ENCODE peak calls at places on chromosomes 12 and 14, in nine cellular contexts. N, R, Z, I, G, C, H, F and U are unnamed samples.

GRCh38 chr12:19972325-19973288 is 395.7 kb upstream of the PDE3A start:
- DNase-seq in N (no peak), R (no peak), Z (no peak), I (no peak), G (no peak), C (no peak), H (no peak), F (no peak), U (no peak)

GRCh38 chr12:46559311-46559710 is 186.7 kb upstream of the SLC38A2 start:
- DNase-seq in N (no peak), R (no peak), Z (no peak), I (no peak), G (no peak), C (no peak), H (no peak), F (no peak), U (no peak)

GRCh38 chr14:98293527-98293926 is 978.5 kb downstream of the BCL11B start:
- DNase-seq in N (no peak), R (no peak), Z (no peak), I (no peak), G (no peak), C (no peak), H (no peak), F (no peak), U (no peak)

GRCh38 chr12:27436029-27436428 is 10.5 kb upstream of the SMCO2 start:
- DNase-seq in N (no peak), R (no peak), Z (no peak), I (no peak), G (no peak), C (no peak), H (no peak), F (no peak), U (no peak)

GRCh38 chr12:47433876-47434275 is 272.0 kb downstream of the RPAP3 start:
- DNase-seq in N (no peak), R (no peak), Z (no peak), I (no peak), G (no peak), C (no peak), H (no peak), F (no peak), U (no peak)

GRCh38 chr14:53218161-53218560 is 65.0 kb upstream of the DDHD1 start:
- DNase-seq in N (no peak), R (no peak), Z (no peak), I (no peak), G (no peak), C (no peak), H (no peak), F (no peak), U (no peak)

GRCh38 chr12:13455765-13456164 is 259.2 kb downstream of the EMP1 start:
- DNase-seq in N (no peak), R (no peak), Z (no peak), I (no peak), G (no peak), C (no peak), H (no peak), F (no peak), U (no peak)

GRCh38 chr12:23950775-23951391 is 1.4 kb upstream of the SOX5 start:
- DNase-seq in N (no peak), R (no peak), Z (no peak), I (no peak), G (no peak), C (no peak), H (no peak), F (no peak), U (no peak)

GRCh38 chr14:23095196-23096108 is at the start of gene C14orf119:
- DNase-seq in N (peak; percentile 100), R (peak; percentile 100), Z (peak; percentile 100), I (peak; percentile 100), G (peak; percentile 100), C (peak; percentile 100), H (peak; percentile 98), F (peak; percentile 100), U (peak; percentile 100)

GRCh38 chr12:120388711-120389431 is 19.9 kb upstream of the MSI1 start:
- DNase-seq in N (no peak), R (no peak), Z (no peak), I (no peak), G (no peak), C (no peak), H (no peak), F (no peak), U (no peak)

GRCh38 chr14:36430662-36431084 is 89.4 kb downstream of the NKX2-1 start:
- DNase-seq in N (no peak), R (no peak), Z (no peak), I (no peak), G (no peak), C (no peak), H (no peak), F (no peak), U (no peak)

GRCh38 chr12:24649209-24649608 is 299.7 kb downstream of the BCAT1 start:
- DNase-seq in N (no peak), R (no peak), Z (no peak), I (no peak), G (no peak), C (no peak), H (no peak), F (no peak), U (no peak)

GRCh38 chr12:107091381-107091780 is 2.0 kb downstream of the CRY1 start:
- DNase-seq in N (no peak), R (no peak), Z (no peak), I (no peak), G (no peak), C (no peak), H (no peak), F (no peak), U (no peak)

GRCh38 chr12:126926023-126926600 is 1340.9 kb upstream of the TMEM132C start:
- DNase-seq in N (no peak), R (no peak), Z (no peak), I (no peak), G (no peak), C (no peak), H (no peak), F (no peak), U (no peak)

GRCh38 chr12:19223018-19223417 is 93.5 kb downstream of the PLEKHA5 start:
- DNase-seq in N (no peak), R (no peak), Z (no peak), I (no peak), G (no peak), C (no peak), H (peak; percentile 41), F (no peak), U (no peak)

GRCh38 chr12:111405856-111406473 is at the start of gene SH2B3:
- DNase-seq in N (peak; percentile 80), R (no peak), Z (no peak), I (no peak), G (peak; percentile 82), C (no peak), H (peak; percentile 62), F (no peak), U (no peak)

GRCh38 chr12:120825337-120825736 is 78.8 kb downstream of the SPPL3 start:
- DNase-seq in N (no peak), R (no peak), Z (no peak), I (no peak), G (no peak), C (no peak), H (no peak), F (no peak), U (no peak)

DNA sequence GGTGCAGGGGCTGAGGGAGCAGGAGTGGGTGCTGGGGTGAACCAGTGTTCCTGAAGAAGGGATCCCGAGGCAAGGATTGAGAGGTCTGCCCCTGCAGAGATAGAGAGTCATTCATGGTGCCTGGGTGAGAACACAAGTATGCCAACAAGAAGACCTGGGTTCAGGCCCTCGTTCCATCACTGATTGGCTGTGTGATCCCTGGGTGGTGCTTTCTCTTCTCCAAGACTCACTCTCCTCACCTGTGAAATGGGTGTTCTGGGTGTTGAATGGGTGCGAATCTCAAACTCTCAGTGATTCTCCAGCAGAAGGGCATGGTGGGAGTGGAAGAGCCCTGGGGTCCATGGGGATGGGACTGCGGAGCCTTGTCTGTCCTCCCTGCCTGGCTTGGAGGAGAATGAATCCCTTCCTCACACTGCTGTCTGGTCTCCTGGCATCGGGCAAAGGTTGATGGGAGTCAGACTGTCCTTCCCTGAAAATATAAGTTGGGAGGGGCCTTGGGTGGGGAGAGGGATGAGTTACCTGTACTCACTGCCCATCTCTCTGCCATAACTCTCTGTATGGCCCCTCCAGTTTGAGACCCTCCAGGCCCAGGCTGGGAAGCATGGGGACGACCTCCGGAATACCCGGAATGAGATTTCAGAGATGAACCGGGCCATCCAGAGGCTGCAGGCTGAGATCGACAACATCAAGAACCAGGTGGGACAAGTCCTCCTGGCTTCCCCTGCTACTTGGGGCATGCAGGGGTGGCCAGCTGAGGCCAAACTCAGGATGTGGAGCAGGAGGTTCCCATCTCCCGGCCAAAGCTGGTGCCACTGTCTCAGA is 9.6 kb downstream of the KRT7 start:
- DNase-seq in N (no peak), R (no peak), Z (no peak), I (no peak), G (no peak), C (no peak), H (no peak), F (no peak), U (peak; percentile 18)
- H3K4me1 ChIP-seq in N (peaks cover 7% of the 10 kb centered on the region), R (peaks cover 17% of the 10 kb centered on the region), Z (peaks cover 44% of the 10 kb centered on the region), I (peaks cover 35% of the 10 kb centered on the region), G (peaks cover 7% of the 10 kb centered on the region), C (no peaks in the 10 kb centered on the region), H (peaks cover 100% of the 10 kb centered on the region), F (peaks cover 21% of the 10 kb centered on the region), U (no peaks in the 10 kb centered on the region)

GRCh38 chr14:89417111-89417468 is at the start of gene FOXN3:
- DNase-seq in N (peak; percentile 91), R (peak; percentile 95), Z (peak; percentile 92), I (peak; percentile 96), G (peak; percentile 93), C (peak; percentile 86), H (peak; percentile 80), F (peak; percentile 95), U (peak; percentile 97)
- TF ChIP-seq POLR2A in N (peak; percentile 69), R (peak; percentile 57), Z (no peak), I (peak; percentile 61), G (peak; percentile 20), C (peak; percentile 64), H (no peak), F (peak; percentile 22), U (no peak)

DNA sequence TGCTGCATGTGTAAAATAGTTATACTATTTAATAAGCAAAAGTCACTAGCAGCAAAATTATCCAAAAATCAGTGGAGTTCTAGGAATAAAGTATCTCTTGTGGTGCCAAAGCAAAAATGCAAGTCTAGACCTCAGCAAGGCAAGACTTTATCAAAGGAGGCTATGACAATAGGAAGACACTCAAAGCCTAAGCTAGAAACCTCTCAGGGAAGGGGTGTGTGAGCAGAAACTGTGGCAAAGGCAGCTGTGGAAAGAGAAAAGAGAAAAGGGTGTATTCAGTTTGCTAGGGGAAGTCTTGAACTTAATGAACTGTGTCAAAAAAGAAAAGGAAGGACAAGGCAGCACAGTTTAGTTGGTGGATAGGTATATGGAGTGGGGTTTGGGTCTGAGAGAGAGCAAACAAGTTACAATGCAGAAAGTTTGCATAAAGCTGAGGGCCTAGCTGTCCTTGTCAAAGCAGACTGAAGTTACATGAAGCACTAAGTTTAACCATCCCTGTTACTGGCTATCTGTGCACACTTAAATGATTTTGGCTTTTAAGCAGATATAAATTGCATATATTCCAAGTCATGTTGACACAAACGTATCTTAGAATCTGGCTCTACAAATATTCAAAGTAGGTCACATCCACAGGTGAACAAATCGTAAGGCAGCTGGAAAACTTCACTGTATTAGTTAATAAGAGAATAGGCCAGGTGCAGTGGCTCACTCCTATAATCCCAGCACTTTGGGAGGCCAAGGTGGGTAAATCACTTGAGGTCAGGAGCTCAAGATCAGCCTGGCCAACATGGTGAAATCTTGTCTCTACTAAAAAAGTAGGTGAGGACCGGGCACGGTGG is 31.0 kb upstream of the AMN1 start:
- DNase-seq in N (no peak), R (no peak), Z (no peak), I (no peak), G (no peak), C (no peak), H (no peak), F (no peak), U (no peak)
- H3K27ac ChIP-seq in N (no peak overlapping the region), R (no peak overlapping the region), Z (peak overlapping the region; percentile 58), I (no peak overlapping the region), G (no peak overlapping the region), C (no peak overlapping the region), H (no peak overlapping the region), F (no peak overlapping the region), U (no peak overlapping the region)

GRCh38 chr14:70143306-70143705 is 45.4 kb downstream of the SLC8A3 start:
- DNase-seq in N (no peak), R (no peak), Z (no peak), I (no peak), G (no peak), C (no peak), H (no peak), F (no peak), U (no peak)
- H3K4me1 ChIP-seq in N (no peaks in the 10 kb centered on the region), R (no peaks in the 10 kb centered on the region), Z (no peaks in the 10 kb centered on the region), I (no peaks in the 10 kb centered on the region), G (no peaks in the 10 kb centered on the region), C (no peaks in the 10 kb centered on the region), H (no peaks in the 10 kb centered on the region), F (no peaks in the 10 kb centered on the region), U (no peaks in the 10 kb centered on the region)